ENCODE peak calls at places on chromosome 11, in five cellular contexts. H is iris pigment epithelial cell; Y is choroid plexus epithelial cell; L is MM.1S; U is stimulated activated CD4-positive, alpha-beta T cell treated with anti-CD3 and anti-CD28 coated beads, Interleukin-1b, Interleukin-23, amount 100 ng/mL, for 1 hour. P is an unnamed sample.

GRCh38 chr11:113023228-113023627 is 62.0 kb downstream of the NCAM1 start:
- DNase-seq in H (no peak), Y (no peak), L (no peak), U (no peak), P (no peak)

GRCh38 chr11:57432714-57433163 is 5.8 kb upstream of the SLC43A3 start:
- DNase-seq in H (peak; percentile 93), Y (peak; percentile 92), L (no peak), U (no peak), P (no peak)

GRCh38 chr11:74055938-74056337 is 47.1 kb upstream of the UCP3 start:
- DNase-seq in H (peak; percentile 94), Y (peak; percentile 93), L (no peak), U (no peak), P (no peak)

GRCh38 chr11:2799881-2800654 is 85.5 kb downstream of the CDKN1C start:
- DNase-seq in H (no peak), Y (no peak), L (no peak), U (no peak), P (peak; percentile 59)

GRCh38 chr11:15903246-15903645 is 453.1 kb downstream of the SOX6 start:
- DNase-seq in H (no peak), Y (no peak), L (no peak), U (no peak), P (no peak)

GRCh38 chr11:120218695-120219033 is 7.8 kb downstream of the OAF start:
- DNase-seq in H (no peak), Y (no peak), L (no peak), U (no peak), P (no peak)

GRCh38 chr11:105781807-105782206 is 171.9 kb downstream of the GRIA4 start:
- DNase-seq in H (no peak), Y (no peak), L (no peak), U (no peak), P (no peak)

GRCh38 chr11:66172146-66172545 is 96.3 kb upstream of the RAB1B start:
- DNase-seq in H (peak; percentile 81), Y (peak; percentile 78), L (no peak), U (no peak), P (no peak)

GRCh38 chr11:126391970-126392637 is 36.6 kb downstream of the ST3GAL4 start:
- DNase-seq in H (no peak), Y (no peak), L (no peak), U (no peak), P (no peak)

GRCh38 chr11:68308068-68308467 is 4.3 kb upstream of the LRP5 start:
- DNase-seq in H (no peak), Y (no peak), L (no peak), U (no peak), P (no peak)

GRCh38 chr11:17985517-17985916 is 27.3 kb downstream of the SERGEF start:
- DNase-seq in H (peak; percentile 37), Y (peak; percentile 47), L (no peak), U (no peak), P (no peak)

GRCh38 chr11:120511116-120511803 is at the start of gene GRIK4:
- DNase-seq in H (peak; percentile 59), Y (peak; percentile 76), L (peak; percentile 89), U (peak; percentile 27), P (peak; percentile 86)

GRCh38 chr11:105489431-105489830 is 120.4 kb upstream of the GRIA4 start:
- DNase-seq in H (peak; percentile 14), Y (peak; percentile 46), L (no peak), U (no peak), P (no peak)

GRCh38 chr11:19200410-19201201 is 1.2 kb downstream of the CSRP3 start:
- DNase-seq in H (peak; percentile 76), Y (peak; percentile 74), L (no peak), U (no peak), P (no peak)

GRCh38 chr11:68889948-68890446 is 13.6 kb downstream of the MRPL21 start:
- DNase-seq in H (peak; percentile 84), Y (peak; percentile 89), L (no peak), U (no peak), P (peak; percentile 71)

GRCh38 chr11:121298770-121299169 is 6.2 kb downstream of the SC5D start:
- DNase-seq in H (no peak), Y (peak; percentile 27), L (no peak), U (no peak), P (no peak)

GRCh38 chr11:12445001-12445400 is 67.6 kb downstream of the PARVA start:
- DNase-seq in H (no peak), Y (no peak), L (no peak), U (no peak), P (no peak)

GRCh38 chr11:61577383-61578118 is 3.3 kb downstream of the SYT7 start:
- DNase-seq in H (no peak), Y (no peak), L (no peak), U (no peak), P (no peak)

GRCh38 chr11:34317038-34317360 is 40.8 kb downstream of the ABTB2 start:
- DNase-seq in H (no peak), Y (no peak), L (no peak), U (no peak), P (no peak)

GRCh38 chr11:46183819-46184218 is 62.6 kb upstream of the PHF21A start:
- DNase-seq in H (peak; percentile 91), Y (peak; percentile 73), L (no peak), U (no peak), P (no peak)

P was measured in aorta.